ENCODE peak calls at places on chromosomes 6 and 20, in four cellular contexts. E is neural progenitor cell, C is glutamatergic neuron, Z is endothelial cell. Q is an unnamed sample.

GRCh38 chr6:19772891-19773290 is 64.3 kb upstream of the ID4 start:
- DNase-seq in Z (no peak), C (no peak), E (no peak), Q (no peak)

GRCh38 chr6:48766349-48766748 is 655.4 kb upstream of the PTCHD4 start:
- DNase-seq in Z (no peak), C (no peak), E (no peak), Q (no peak)

GRCh38 chr20:31788578-31788977 is 30.6 kb upstream of the MYLK2 start:
- DNase-seq in C (peak), E (no peak), Z (no peak), Q (peak)

GRCh38 chr6:103409475-103409874 is 1450.2 kb downstream of the HACE1 start:
- DNase-seq in Z (no peak), E (no peak), C (no peak), Q (no peak)

GRCh38 chr6:127486934-127487333 is 27.7 kb upstream of the KIAA0408 start:
- DNase-seq in Z (no peak), E (peak), C (no peak), Q (no peak)

GRCh38 chr6:122476131-122476530 is 4.5 kb upstream of the SERINC1 start:
- DNase-seq in Z (no peak), C (no peak), E (peak), Q (peak)

GRCh38 chr6:139540276-139540675 is 165.8 kb upstream of the CITED2 start:
- DNase-seq in C (no peak), Z (no peak), E (no peak), Q (peak)

GRCh38 chr6:1614767-1615650 is 5.3 kb downstream of the FOXC1 start:
- DNase-seq in Z (peak), E (peak), C (peak), Q (no peak)

GRCh38 chr20:20364016-20364746 is 3.7 kb upstream of the INSM1 start:
- DNase-seq in E (peak), C (peak), Z (peak), Q (no peak)

GRCh38 chr6:143680157-143680556 is 2.4 kb downstream of the PHACTR2 start:
- DNase-seq in Z (no peak), E (peak), C (no peak), Q (no peak)

GRCh38 chr6:7647504-7647903 is 57.5 kb downstream of the SNRNP48 start:
- DNase-seq in C (no peak), Z (no peak), E (no peak), Q (no peak)

GRCh38 chr6:82353848-82354247 is 9.8 kb upstream of the TPBG start:
- DNase-seq in C (no peak), Z (no peak), E (no peak), Q (no peak)

GRCh38 chr6:168828800-168829199 is 387.8 kb downstream of the SMOC2 start:
- DNase-seq in C (no peak), Z (no peak), E (no peak), Q (no peak)

GRCh38 chr6:157381631-157382621 is 936 bp downstream of the ZDHHC14 start:
- DNase-seq in C (peak), Z (peak), E (peak), Q (peak)

GRCh38 chr20:51750037-51750769 is 18.0 kb downstream of the ATP9A start:
- DNase-seq in E (no peak), C (no peak), Z (no peak), Q (peak)

GRCh38 chr6:80586242-80586641 is 479.8 kb downstream of the BCKDHB start:
- DNase-seq in C (no peak), E (no peak), Z (no peak), Q (no peak)

GRCh38 chr6:118772886-118773285 is 121.1 kb upstream of the ASF1A start:
- DNase-seq in E (no peak), C (no peak), Z (no peak), Q (no peak)

GRCh38 chr20:46088409-46089075 is 1.2 kb downstream of the NCOA5 start:
- DNase-seq in C (no peak), E (peak), Z (no peak), Q (peak)

GRCh38 chr6:147561742-147562141 is 53.3 kb downstream of the SAMD5 start:
- DNase-seq in E (no peak), Z (no peak), C (no peak), Q (no peak)

GRCh38 chr20:3209946-3210317 is 634 bp downstream of the ITPA start:
- DNase-seq in E (no peak), C (no peak), Z (no peak), Q (peak)

GRCh38 chr20:43840382-43841070 is 74.1 kb upstream of the TOX2 start:
- DNase-seq in E (peak), C (peak), Z (peak), Q (peak)

GRCh38 chr20:45459606-45460005 is 9.9 kb upstream of the WFDC2 start:
- DNase-seq in Z (no peak), E (no peak), C (no peak), Q (no peak)

GRCh38 chr20:19211661-19212523 is 550 bp upstream of the SLC24A3 start:
- DNase-seq in C (peak), Z (peak), E (peak), Q (peak)

GRCh38 chr20:63490416-63490815 is 8.5 kb downstream of the EEF1A2 start:
- DNase-seq in Z (no peak), C (no peak), E (no peak), Q (no peak)

GRCh38 chr6:47290124-47290834 is 19.4 kb downstream of the TNFRSF21 start:
- DNase-seq in C (no peak), Z (no peak), E (no peak), Q (no peak)

GRCh38 chr20:5608104-5608447 is 142.1 kb upstream of the SHLD1 start:
- DNase-seq in E (peak), C (no peak), Z (no peak), Q (no peak)

GRCh38 chr6:137165375-137166246 is 7.8 kb downstream of the IL22RA2 start:
- DNase-seq in E (no peak), C (no peak), Z (no peak), Q (peak)

GRCh38 chr20:58268421-58268821 is 40.0 kb upstream of the ANKRD60 start:
- DNase-seq in C (no peak), E (no peak), Z (no peak), Q (no peak)

GRCh38 chr6:110566346-110567125 is 90.1 kb upstream of the SLC22A16 start:
- DNase-seq in E (no peak), Z (no peak), C (no peak), Q (no peak)

GRCh38 chr6:13407709-13408695 is 79.4 kb downstream of the GFOD1 start:
- DNase-seq in C (no peak), E (no peak), Z (no peak), Q (peak)

GRCh38 chr6:37628611-37629320 is 68.9 kb downstream of the MDGA1 start:
- DNase-seq in C (no peak), E (no peak), Z (no peak), Q (no peak)

GRCh38 chr6:17202526-17202925 is 78.6 kb upstream of the RBM24 start:
- DNase-seq in Z (no peak), E (no peak), C (no peak), Q (no peak)

GRCh38 chr6:50952092-50952932 is 133.6 kb downstream of the TFAP2B start:
- DNase-seq in E (peak), Z (no peak), C (no peak), Q (peak)

GRCh38 chr20:31945319-31945718 is 6.5 kb downstream of the PDRG1 start:
- DNase-seq in C (peak), E (no peak), Z (no peak), Q (no peak)

GRCh38 chr6:118584906-118585305 is 36.8 kb downstream of the PLN start:
- DNase-seq in C (no peak), Z (no peak), E (no peak), Q (no peak)

GRCh38 chr20:50330504-50331313 is 140.1 kb downstream of the CEBPB start:
- DNase-seq in E (peak), C (no peak), Z (no peak), Q (no peak)

GRCh38 chr6:88882536-88882935 is 80.9 kb downstream of the RNGTT start:
- DNase-seq in E (peak), Z (no peak), C (no peak), Q (no peak)